ENCODE peak calls at places on chromosomes 7 and 10, in four cellular contexts. H is stimulated activated CD4-positive, alpha-beta T cell treated with anti-CD3 and anti-CD28 coated beads, Interleukin-15, amount 100 ng/mL, for 1 hour; U is T1000; J is effector CD4-positive, alpha-beta T cell. T is an unnamed sample.

GRCh38 chr10:12656518-12657142 is 307.3 kb downstream of the CAMK1D start:
- DNase-seq in U (no peak), J (no peak), H (no peak), T (no peak)

GRCh38 chr10:86163522-86164215 is 202.9 kb downstream of the GRID1 start:
- DNase-seq in H (no peak), J (no peak), U (no peak), T (no peak)

GRCh38 chr7:114885836-114886235 is 36.1 kb upstream of the MDFIC start:
- DNase-seq in U (no peak), J (no peak), H (no peak), T (no peak)

GRCh38 chr7:149286811-149287400 is 24.9 kb downstream of the ZNF783 start:
- DNase-seq in U (no peak), J (no peak), H (no peak), T (no peak)

GRCh38 chr7:154178890-154179289 is 126.7 kb downstream of the DPP6 start:
- DNase-seq in U (no peak), J (no peak), H (no peak), T (no peak)

GRCh38 chr7:134546903-134547737 is 1.8 kb upstream of the AKR1B15 start:
- DNase-seq in J (peak; percentile 61), U (peak; percentile 19), H (peak; percentile 23), T (peak; percentile 79)

GRCh38 chr10:79926037-79926436 is 22.9 kb downstream of the SFTPD start:
- DNase-seq in J (no peak), U (no peak), H (no peak), T (no peak)

GRCh38 chr10:97517778-97518561 is 19.2 kb downstream of the UBTD1 start:
- DNase-seq in H (no peak), U (no peak), J (no peak), T (no peak)

GRCh38 chr7:135333196-135333595 is 99.6 kb downstream of the STRA8 start:
- DNase-seq in U (no peak), H (no peak), J (no peak), T (no peak)

GRCh38 chr7:157952050-157952667 is 615.4 kb downstream of the DNAJB6 start:
- DNase-seq in J (no peak), H (no peak), U (no peak), T (no peak)

GRCh38 chr7:9031386-9031785 is 598.0 kb downstream of the NXPH1 start:
- DNase-seq in J (no peak), H (no peak), U (no peak), T (no peak)

GRCh38 chr7:149881328-149882263 is 7.8 kb downstream of the ATP6V0E2 start:
- DNase-seq in H (no peak), J (no peak), U (no peak), T (no peak)

GRCh38 chr7:6160191-6160623 is 112.2 kb downstream of the CYTH3 start:
- DNase-seq in J (no peak), H (no peak), U (no peak), T (no peak)

GRCh38 chr7:100119701-100120517 is 475 bp downstream of the CNPY4 start:
- DNase-seq in U (peak; percentile 73), J (peak; percentile 63), H (peak; percentile 52), T (peak; percentile 83)

GRCh38 chr7:111486472-111487142 is 75.7 kb downstream of the IMMP2L start:
- DNase-seq in H (no peak), J (no peak), U (no peak), T (no peak)

GRCh38 chr10:43421519-43421918 is 12.5 kb upstream of the HNRNPF start:
- DNase-seq in H (no peak), U (no peak), J (no peak), T (no peak)

GRCh38 chr10:10892290-10892875 is 125.3 kb upstream of the CELF2 start:
- DNase-seq in U (no peak), J (no peak), H (no peak), T (no peak)

GRCh38 chr10:61899663-61899996 is 1.9 kb upstream of the ARID5B start:
- DNase-seq in H (no peak), J (no peak), U (no peak), T (no peak)

GRCh38 chr10:84447701-84448400 is 119.5 kb downstream of the CCSER2 start:
- DNase-seq in J (no peak), U (no peak), H (no peak), T (no peak)

GRCh38 chr7:30750574-30751256 is 1.2 kb upstream of the INMT start:
- DNase-seq in U (peak; percentile 69), J (no peak), H (no peak), T (no peak)

GRCh38 chr7:82389847-82390246 is 53.7 kb downstream of the CACNA2D1 start:
- DNase-seq in J (no peak), H (no peak), U (no peak), T (no peak)

GRCh38 chr10:422232-422631 is 267.2 kb downstream of the DIP2C start:
- DNase-seq in U (no peak), H (no peak), J (no peak), T (no peak)

GRCh38 chr7:27734583-27734982 is 5.4 kb upstream of the TAX1BP1 start:
- DNase-seq in J (no peak), U (no peak), H (no peak), T (no peak)

GRCh38 chr10:124006526-124006925 is 86.9 kb downstream of the CHST15 start:
- DNase-seq in U (no peak), H (no peak), J (no peak), T (no peak)

GRCh38 chr7:5425507-5426225 is 2.0 kb upstream of the TNRC18 start:
- DNase-seq in U (peak; percentile 22), H (no peak), J (no peak), T (no peak)

GRCh38 chr10:112296908-112297331 is 13.7 kb downstream of the TECTB start:
- DNase-seq in J (no peak), H (no peak), U (no peak), T (no peak)

GRCh38 chr7:20352573-20353304 is 22.0 kb downstream of the ITGB8 start:
- DNase-seq in U (peak; percentile 17), H (no peak), J (no peak), T (no peak)

GRCh38 chr7:71705217-71705616 is 573.3 kb downstream of the GALNT17 start:
- DNase-seq in J (no peak), H (no peak), U (no peak), T (no peak)

GRCh38 chr10:86647773-86648705 is 6.3 kb upstream of the OPN4 start:
- DNase-seq in H (no peak), J (no peak), U (peak; percentile 69), T (no peak)

GRCh38 chr10:66639351-66639750 is 286.5 kb upstream of the LRRTM3 start:
- DNase-seq in U (no peak), H (no peak), J (no peak), T (no peak)

GRCh38 chr10:10872706-10873276 is 144.9 kb upstream of the CELF2 start:
- DNase-seq in H (no peak), J (no peak), U (no peak), T (no peak)

GRCh38 chr7:111638048-111638447 is 75.8 kb upstream of the IMMP2L start:
- DNase-seq in H (no peak), U (no peak), J (no peak), T (no peak)

GRCh38 chr7:39525926-39526325 is 40.3 kb upstream of the YAE1 start:
- DNase-seq in J (no peak), U (no peak), H (no peak), T (no peak)

GRCh38 chr10:69407621-69408301 is 9.0 kb downstream of the TACR2 start:
- DNase-seq in H (no peak), J (no peak), U (no peak), T (no peak)

GRCh38 chr10:70381491-70382421 is 669 bp downstream of the LRRC20 start:
- DNase-seq in H (peak; percentile 5), U (no peak), J (no peak), T (no peak)

GRCh38 chr7:15086171-15086745 is 183.7 kb upstream of the DGKB start:
- DNase-seq in J (no peak), U (no peak), H (no peak), T (no peak)

GRCh38 chr10:60387531-60387930 is 2.1 kb downstream of the ANK3 start:
- DNase-seq in U (no peak), H (no peak), J (no peak), T (no peak)

GRCh38 chr7:136018104-136018503 is 40.9 kb upstream of the MTPN start:
- DNase-seq in H (no peak), U (no peak), J (no peak), T (no peak)

GRCh38 chr7:101534015-101534803 is 94.9 kb downstream of the MYL10 start:
- DNase-seq in H (no peak), J (no peak), U (no peak), T (no peak)

GRCh38 chr7:78002715-78003114 is 204.1 kb downstream of the PHTF2 start:
- DNase-seq in J (no peak), H (no peak), U (no peak), T (no peak)

T was measured in CD8-positive, alpha-beta T cell.